ENCODE peak calls at places on chromosomes 6 and 20, in five cellular contexts. One of them, this sample, is unnamed.

GRCh38 chr6:139525415-139525814 is 151.0 kb upstream of the CITED2 start:
- DNase-seq in H9: no peak
- DNase-seq in GM23248: no peak
- DNase-seq in fibroblast of lung: peak
- DNase-seq in OCI-LY7: no peak
- DNase-seq in this sample: no peak

GRCh38 chr20:57585466-57586213 is 24.7 kb downstream of the PCK1 start:
- DNase-seq in H9: no peak
- DNase-seq in GM23248: no peak
- DNase-seq in fibroblast of lung: no peak
- DNase-seq in OCI-LY7: no peak
- DNase-seq in this sample: no peak

GRCh38 chr6:137104926-137105325 is 60.2 kb upstream of the IL20RA start:
- DNase-seq in H9: no peak
- DNase-seq in OCI-LY7: no peak
- DNase-seq in fibroblast of lung: no peak
- DNase-seq in GM23248: no peak
- DNase-seq in this sample: no peak

GRCh38 chr20:21106171-21106694 is at the start of gene LINC00237:
- DNase-seq in OCI-LY7: no peak
- DNase-seq in GM23248: no peak
- DNase-seq in H9: peak
- DNase-seq in fibroblast of lung: no peak
- DNase-seq in this sample: no peak

GRCh38 chr20:13788167-13788834 is 3.5 kb downstream of the NDUFAF5 start:
- DNase-seq in GM23248: peak
- DNase-seq in H9: peak
- DNase-seq in fibroblast of lung: peak
- DNase-seq in OCI-LY7: peak
- DNase-seq in this sample: peak

GRCh38 chr20:34736106-34736505 is 32.0 kb downstream of the TP53INP2 start:
- DNase-seq in H9: no peak
- DNase-seq in fibroblast of lung: no peak
- DNase-seq in GM23248: no peak
- DNase-seq in OCI-LY7: no peak
- DNase-seq in this sample: no peak

GRCh38 chr20:35092524-35093244 is at the start of gene TRPC4AP:
- DNase-seq in GM23248: peak
- DNase-seq in H9: peak
- DNase-seq in OCI-LY7: peak
- DNase-seq in fibroblast of lung: peak
- DNase-seq in this sample: peak

GRCh38 chr6:107819976-107820551 is 4.0 kb downstream of the SCML4 start:
- DNase-seq in OCI-LY7: no peak
- DNase-seq in GM23248: peak
- DNase-seq in H9: peak
- DNase-seq in fibroblast of lung: no peak
- DNase-seq in this sample: no peak

GRCh38 chr6:107707346-107708270 is 116.5 kb downstream of the SCML4 start:
- DNase-seq in GM23248: no peak
- DNase-seq in OCI-LY7: no peak
- DNase-seq in fibroblast of lung: no peak
- DNase-seq in H9: peak
- DNase-seq in this sample: no peak

GRCh38 chr6:121873595-121873994 is 438.1 kb downstream of the GJA1 start:
- DNase-seq in GM23248: no peak
- DNase-seq in fibroblast of lung: no peak
- DNase-seq in OCI-LY7: no peak
- DNase-seq in H9: no peak
- DNase-seq in this sample: no peak

GRCh38 chr6:71228461-71229041 is 60.1 kb upstream of the OGFRL1 start:
- DNase-seq in GM23248: no peak
- DNase-seq in fibroblast of lung: no peak
- DNase-seq in H9: no peak
- DNase-seq in OCI-LY7: no peak
- DNase-seq in this sample: no peak

GRCh38 chr6:158631678-158632537 is 12.6 kb downstream of the DYNLT1 start:
- DNase-seq in GM23248: peak
- DNase-seq in H9: no peak
- DNase-seq in OCI-LY7: no peak
- DNase-seq in fibroblast of lung: peak
- DNase-seq in this sample: no peak

GRCh38 chr6:27237089-27237723 is 10.3 kb upstream of the PRSS16 start:
- DNase-seq in OCI-LY7: peak
- DNase-seq in H9: peak
- DNase-seq in GM23248: peak
- DNase-seq in fibroblast of lung: peak
- DNase-seq in this sample: no peak

GRCh38 chr6:87407531-87407895 is 259 bp upstream of the CFAP206 start:
- DNase-seq in fibroblast of lung: peak
- DNase-seq in OCI-LY7: peak
- DNase-seq in H9: no peak
- DNase-seq in GM23248: peak
- DNase-seq in this sample: no peak

GRCh38 chr6:87408721-87409155 is 966 bp downstream of the CFAP206 start:
- DNase-seq in H9: no peak
- DNase-seq in GM23248: no peak
- DNase-seq in OCI-LY7: no peak
- DNase-seq in fibroblast of lung: no peak
- DNase-seq in this sample: no peak

GRCh38 chr6:87407896-87408720 is at the start of gene CFAP206:
- DNase-seq in H9: peak
- DNase-seq in GM23248: peak
- DNase-seq in OCI-LY7: peak
- DNase-seq in fibroblast of lung: peak
- DNase-seq in this sample: peak
- H3K27ac ChIP-seq in H9: peak
- H3K27ac ChIP-seq in GM23248: peak
- H3K27ac ChIP-seq in OCI-LY7: peak
- H3K27ac ChIP-seq in fibroblast of lung: peak
- H3K27ac ChIP-seq in this sample: peak

DNA sequence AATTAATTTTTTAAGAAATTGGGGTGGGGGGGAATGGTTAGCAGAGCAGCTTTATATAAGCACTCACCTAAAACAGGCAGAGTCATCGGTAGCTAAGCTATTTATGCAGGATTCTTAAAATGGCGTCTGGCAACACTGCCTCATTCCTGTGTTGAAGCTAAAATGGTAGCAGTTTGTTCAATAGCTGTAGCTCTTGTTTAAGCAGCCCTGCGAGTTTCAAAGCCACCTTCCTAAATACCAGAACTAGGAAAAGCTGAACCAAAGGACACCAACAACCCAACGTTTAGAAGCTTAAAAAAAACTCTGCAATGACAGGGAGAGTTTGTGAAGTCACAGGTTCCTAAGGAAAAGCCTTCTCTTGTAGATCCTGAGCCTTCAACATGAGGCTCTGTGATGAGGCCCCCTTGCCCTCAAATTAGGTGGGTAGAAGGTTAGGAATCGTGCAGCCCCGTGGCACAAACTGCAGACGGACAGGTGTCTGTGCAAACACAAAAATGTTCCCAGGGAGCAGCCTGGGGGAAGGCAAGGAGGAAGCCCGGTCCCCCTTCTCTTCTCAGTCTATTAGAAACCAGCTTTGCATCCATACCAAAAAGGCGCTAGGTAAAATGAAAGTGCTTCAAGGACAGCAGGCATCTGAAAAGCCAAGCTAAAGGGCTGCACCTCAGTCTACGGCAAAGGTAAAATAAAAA is 4.7 kb downstream of the ZMYND8 start:
- DNase-seq in GM23248: no peak
- DNase-seq in H9: no peak
- DNase-seq in fibroblast of lung: no peak
- DNase-seq in OCI-LY7: peak
- DNase-seq in this sample: no peak
- H2AFZ ChIP-seq in GM23248: no peak
- H2AFZ ChIP-seq in H9: no peak
- H2AFZ ChIP-seq in fibroblast of lung: no peak
- H2AFZ ChIP-seq in OCI-LY7: no peak
- H2AFZ ChIP-seq in this sample: no peak

GRCh38 chr6:55922406-55922805 is 47.0 kb upstream of the BMP5 start:
- DNase-seq in GM23248: no peak
- DNase-seq in OCI-LY7: no peak
- DNase-seq in fibroblast of lung: no peak
- DNase-seq in H9: no peak
- DNase-seq in this sample: no peak

GRCh38 chr6:55916188-55916587 is 40.8 kb upstream of the BMP5 start:
- DNase-seq in fibroblast of lung: peak
- DNase-seq in GM23248: peak
- DNase-seq in OCI-LY7: no peak
- DNase-seq in H9: no peak
- DNase-seq in this sample: no peak

GRCh38 chr6:55917756-55918415 is 42.5 kb upstream of the BMP5 start:
- DNase-seq in H9: no peak
- DNase-seq in fibroblast of lung: peak
- DNase-seq in GM23248: peak
- DNase-seq in OCI-LY7: no peak
- DNase-seq in this sample: no peak

GRCh38 chr6:55918639-55919038 is 43.2 kb upstream of the BMP5 start:
- DNase-seq in GM23248: peak
- DNase-seq in OCI-LY7: no peak
- DNase-seq in fibroblast of lung: peak
- DNase-seq in H9: no peak
- DNase-seq in this sample: no peak

DNA sequence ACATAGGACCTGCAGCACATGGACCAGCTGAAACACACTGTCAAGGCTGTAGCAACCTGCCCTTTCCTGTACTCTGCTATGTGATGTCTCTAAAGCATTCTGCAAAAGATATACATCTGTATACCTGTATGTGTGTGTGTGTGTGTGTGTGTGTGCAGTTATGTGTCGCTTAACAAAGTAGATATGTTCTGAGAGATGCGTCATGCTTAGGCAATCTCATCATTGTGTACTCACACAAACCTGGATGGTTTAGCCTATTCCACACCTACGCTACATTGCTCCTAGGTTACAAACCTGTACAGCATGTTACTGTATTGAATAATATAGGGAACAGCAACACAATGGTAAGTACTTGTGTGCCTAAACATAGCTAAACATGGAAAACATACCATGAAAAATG is 44.5 kb upstream of the BMP5 start:
- DNase-seq in H9: no peak
- DNase-seq in OCI-LY7: no peak
- DNase-seq in fibroblast of lung: no peak
- DNase-seq in GM23248: no peak
- DNase-seq in this sample: no peak
- H3K27ac ChIP-seq in H9: no peak
- H3K27ac ChIP-seq in OCI-LY7: no peak
- H3K27ac ChIP-seq in fibroblast of lung: no peak
- H3K27ac ChIP-seq in GM23248: no peak
- H3K27ac ChIP-seq in this sample: no peak

GRCh38 chr20:25864326-25864970 is 167.8 kb upstream of the ZNF337 start:
- DNase-seq in fibroblast of lung: no peak
- DNase-seq in H9: no peak
- DNase-seq in OCI-LY7: no peak
- DNase-seq in GM23248: no peak
- DNase-seq in this sample: no peak

GRCh38 chr20:25863536-25864325 is 167.1 kb upstream of the ZNF337 start:
- DNase-seq in fibroblast of lung: peak
- DNase-seq in OCI-LY7: no peak
- DNase-seq in GM23248: peak
- DNase-seq in H9: peak
- DNase-seq in this sample: no peak

GRCh38 chr20:25864986-25865714 is 168.5 kb upstream of the ZNF337 start:
- DNase-seq in GM23248: no peak
- DNase-seq in H9: no peak
- DNase-seq in fibroblast of lung: no peak
- DNase-seq in OCI-LY7: no peak
- DNase-seq in this sample: no peak

GRCh38 chr20:25865715-25866656 is 169.3 kb upstream of the ZNF337 start:
- DNase-seq in H9: peak
- DNase-seq in OCI-LY7: no peak
- DNase-seq in fibroblast of lung: peak
- DNase-seq in GM23248: peak
- DNase-seq in this sample: peak

DNA sequence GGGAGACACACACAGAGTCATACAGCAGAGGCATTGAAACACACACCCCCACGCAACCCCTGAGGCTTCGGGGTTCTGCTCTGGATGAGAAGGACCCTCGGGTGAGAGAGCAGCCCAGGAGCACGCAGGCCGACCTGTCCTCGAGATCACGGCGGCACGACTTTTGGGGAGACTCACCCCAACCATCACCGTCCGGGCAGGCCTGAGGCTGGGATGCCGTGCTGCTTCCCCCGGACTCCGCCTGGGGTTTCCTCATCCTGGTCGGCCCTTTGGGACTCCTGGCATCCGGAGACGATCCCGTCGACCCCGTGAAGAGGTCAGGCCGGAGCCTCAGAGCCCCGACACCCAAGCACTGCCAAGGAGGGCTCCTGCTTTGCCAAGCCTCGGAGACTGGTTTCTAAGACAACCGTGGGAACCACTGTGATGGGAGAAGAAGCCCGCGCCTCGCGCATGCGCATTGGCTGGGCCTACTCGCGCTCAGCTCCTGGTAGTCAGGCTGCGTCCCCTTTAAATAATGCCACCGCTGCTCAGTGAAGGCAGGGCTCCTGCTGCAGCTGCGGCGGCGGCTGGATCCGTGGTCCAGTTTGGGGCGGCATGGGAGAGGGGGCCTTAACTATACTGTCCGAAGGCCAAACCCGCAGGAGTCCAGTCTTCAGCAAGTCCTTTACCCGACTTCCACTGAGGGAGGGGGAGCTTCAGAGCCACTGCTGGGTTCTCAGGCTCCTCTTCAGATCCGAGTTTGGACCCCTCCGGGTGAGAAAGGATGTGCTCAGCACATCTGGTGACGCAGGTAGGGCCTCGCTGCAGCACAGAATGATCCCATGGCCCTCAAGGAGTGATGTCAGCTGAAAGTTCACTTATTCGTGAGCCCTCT is 171.4 kb upstream of the ZNF337 start:
- DNase-seq in H9: peak
- DNase-seq in OCI-LY7: no peak
- DNase-seq in fibroblast of lung: peak
- DNase-seq in GM23248: peak
- DNase-seq in this sample: no peak
- H2AFZ ChIP-seq in H9: no peak
- H2AFZ ChIP-seq in OCI-LY7: no peak
- H2AFZ ChIP-seq in fibroblast of lung: peak
- H2AFZ ChIP-seq in GM23248: peak
- H2AFZ ChIP-seq in this sample: no peak

DNA sequence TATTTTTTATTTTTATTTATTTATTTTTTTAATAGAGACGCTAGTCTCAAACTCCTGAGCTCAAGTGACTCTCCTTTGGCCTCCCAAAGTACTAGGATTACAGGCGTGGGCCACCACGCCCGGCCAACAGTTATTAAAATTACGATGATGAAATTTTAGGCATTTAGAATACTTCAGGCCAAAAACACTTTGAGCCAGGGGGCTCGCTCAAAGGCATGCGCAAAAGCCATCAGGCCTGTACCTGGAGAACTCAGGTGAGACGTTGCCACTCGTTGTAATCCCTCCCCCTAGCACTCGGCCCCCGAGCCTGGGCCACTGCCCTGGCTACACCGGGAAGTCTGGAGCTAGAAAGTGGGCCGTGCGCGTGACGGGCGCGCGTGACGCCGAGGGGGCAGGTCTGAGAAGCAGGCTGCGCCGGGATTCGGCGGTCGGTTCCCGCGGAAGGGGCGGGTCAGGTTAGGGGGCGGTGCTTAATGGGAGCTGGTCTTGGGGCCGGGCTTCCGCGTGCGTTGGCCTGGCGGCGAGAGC is 337 bp upstream of the CBFA2T2 start:
- DNase-seq in GM23248: peak
- DNase-seq in H9: peak
- DNase-seq in fibroblast of lung: peak
- DNase-seq in OCI-LY7: peak
- DNase-seq in this sample: peak
- H3K27ac ChIP-seq in GM23248: peak
- H3K27ac ChIP-seq in H9: no peak
- H3K27ac ChIP-seq in fibroblast of lung: peak
- H3K27ac ChIP-seq in OCI-LY7: peak
- H3K27ac ChIP-seq in this sample: peak